ENCODE peak calls at places on chromosomes 2 and 18, in six cellular contexts. R, Y, J, P, S and X are unnamed samples.

GRCh38 chr2:47310801-47311560 is 92.0 kb upstream of the MSH2 start:
- DNase-seq in R (no peak), Y (peak; percentile 98), J (no peak), P (no peak), S (no peak), X (no peak)

GRCh38 chr18:79559121-79559835 is 120.3 kb upstream of the CTDP1 start:
- DNase-seq in R (no peak), Y (no peak), J (no peak), P (no peak), S (no peak), X (no peak)

GRCh38 chr18:79571221-79572092 is 108.1 kb upstream of the CTDP1 start:
- DNase-seq in R (no peak), Y (no peak), J (no peak), P (no peak), S (no peak), X (no peak)

GRCh38 chr18:70931942-70932814 is 643.3 kb downstream of the SOCS6 start:
- DNase-seq in R (peak; percentile 32), Y (peak; percentile 28), J (no peak), P (no peak), S (peak; percentile 28), X (no peak)

GRCh38 chr2:188765522-188765921 is 208.7 kb upstream of the COL3A1 start:
- DNase-seq in R (peak; percentile 26), Y (no peak), J (no peak), P (no peak), S (peak; percentile 52), X (no peak)

GRCh38 chr2:202604699-202605098 is 30.1 kb upstream of the FAM117B start:
- DNase-seq in R (no peak), Y (no peak), J (no peak), P (no peak), S (no peak), X (no peak)

GRCh38 chr2:38438536-38439225 is 61.6 kb upstream of the ATL2 start:
- DNase-seq in R (no peak), Y (no peak), J (no peak), P (no peak), S (no peak), X (no peak)

GRCh38 chr2:64013053-64013452 is 6.2 kb downstream of the VPS54 start:
- DNase-seq in R (no peak), Y (no peak), J (no peak), P (no peak), S (no peak), X (no peak)

GRCh38 chr2:219060821-219061791 is at the start of gene IHH:
- DNase-seq in R (no peak), Y (no peak), J (no peak), P (no peak), S (peak; percentile 74), X (no peak)

GRCh38 chr2:132670961-132671781 is 1.2 kb upstream of the LYPD1 start:
- DNase-seq in R (peak; percentile 91), Y (no peak), J (no peak), P (peak; percentile 38), S (peak; percentile 77), X (peak; percentile 84)

GRCh38 chr2:177143444-177143843 is 69.2 kb upstream of the HNRNPA3 start:
- DNase-seq in R (peak; percentile 83), Y (no peak), J (no peak), P (no peak), S (peak; percentile 61), X (no peak)

GRCh38 chr2:181106229-181106628 is 125.8 kb downstream of the UBE2E3 start:
- DNase-seq in R (no peak), Y (no peak), J (no peak), P (peak; percentile 11), S (no peak), X (no peak)

GRCh38 chr2:10448208-10448645 is at the start of gene ODC1:
- DNase-seq in R (peak; percentile 92), Y (peak; percentile 88), J (peak; percentile 98), P (peak; percentile 86), S (peak; percentile 79), X (peak; percentile 75)

GRCh38 chr2:64914735-64915509 is 74.3 kb upstream of the SLC1A4 start:
- DNase-seq in R (no peak), Y (no peak), J (no peak), P (no peak), S (no peak), X (peak; percentile 55)

GRCh38 chr2:47891369-47892337 is 14.6 kb downstream of the FBXO11 start:
- DNase-seq in R (no peak), Y (no peak), J (no peak), P (no peak), S (no peak), X (peak; percentile 41)

GRCh38 chr18:30987479-30988241 is 54.9 kb downstream of the DSC3 start:
- DNase-seq in R (peak; percentile 75), Y (no peak), J (no peak), P (no peak), S (no peak), X (no peak)

GRCh38 chr2:236114959-236115358 is 53.2 kb downstream of the GBX2 start:
- DNase-seq in R (no peak), Y (no peak), J (no peak), P (no peak), S (no peak), X (no peak)

GRCh38 chr2:49162151-49162550 is 7.8 kb upstream of the FSHR start:
- DNase-seq in R (no peak), Y (no peak), J (no peak), P (no peak), S (no peak), X (no peak)

GRCh38 chr2:150466770-150467640 is 20.5 kb downstream of the RND3 start:
- DNase-seq in R (no peak), Y (no peak), J (no peak), P (no peak), S (no peak), X (no peak)

GRCh38 chr2:168711091-168711490 is 91.3 kb upstream of the NOSTRIN start:
- DNase-seq in R (no peak), Y (no peak), J (no peak), P (no peak), S (no peak), X (no peak)

GRCh38 chr2:240458900-240459391 is 23.5 kb downstream of the GPC1 start:
- DNase-seq in R (no peak), Y (no peak), J (no peak), P (no peak), S (no peak), X (no peak)

GRCh38 chr18:59996370-59996966 is 96.7 kb downstream of the PMAIP1 start:
- DNase-seq in R (peak; percentile 39), Y (peak; percentile 29), J (no peak), P (peak; percentile 22), S (peak; percentile 68), X (peak; percentile 23)

GRCh38 chr2:100571668-100572067 is 8.9 kb downstream of the PDCL3 start:
- DNase-seq in R (no peak), Y (no peak), J (no peak), P (no peak), S (no peak), X (no peak)

GRCh38 chr2:3222636-3223035 is 155.0 kb downstream of the EIPR1 start:
- DNase-seq in R (no peak), Y (no peak), J (no peak), P (no peak), S (no peak), X (no peak)

GRCh38 chr2:10266133-10266620 is 36.5 kb upstream of the HPCAL1 start:
- DNase-seq in R (peak; percentile 48), Y (no peak), J (no peak), P (no peak), S (no peak), X (no peak)

GRCh38 chr2:168640039-168640438 is 162.4 kb upstream of the NOSTRIN start:
- DNase-seq in R (no peak), Y (no peak), J (no peak), P (no peak), S (no peak), X (no peak)

GRCh38 chr2:96760986-96761832 is 507 bp downstream of the CNNM4 start:
- DNase-seq in R (no peak), Y (no peak), J (no peak), P (no peak), S (peak; percentile 45), X (no peak)

GRCh38 chr2:54983345-54984235 is 66.7 kb downstream of the RTN4 start:
- DNase-seq in R (peak; percentile 72), Y (no peak), J (no peak), P (no peak), S (no peak), X (no peak)

GRCh38 chr18:3093624-3094354 is 80.8 kb upstream of the LPIN2 start:
- DNase-seq in R (no peak), Y (no peak), J (no peak), P (no peak), S (no peak), X (no peak)

GRCh38 chr2:236208281-236208900 is 40.2 kb upstream of the GBX2 start:
- DNase-seq in R (no peak), Y (no peak), J (no peak), P (no peak), S (no peak), X (no peak)

GRCh38 chr18:47280121-47280520 is 28.7 kb upstream of the SKOR2 start:
- DNase-seq in R (no peak), Y (no peak), J (no peak), P (no peak), S (no peak), X (no peak)

GRCh38 chr2:167692191-167692590 is 555.2 kb downstream of the STK39 start:
- DNase-seq in R (no peak), Y (no peak), J (no peak), P (no peak), S (no peak), X (no peak)